ENCODE peak calls at places on chromosome 17, in four cellular contexts. N, J, Z and Q are unnamed samples.

GRCh38 chr17:29667969-29668368 is 45.3 kb upstream of the CORO6 start:
- DNase-seq in J (no peak), N (no peak), Z (no peak), Q (peak)

GRCh38 chr17:14464741-14465140 is 163.9 kb downstream of the HS3ST3B1 start:
- DNase-seq in N (no peak), J (no peak), Z (no peak), Q (peak)

GRCh38 chr17:53219821-53220220 is 602.9 kb upstream of the KIF2B start:
- DNase-seq in J (no peak), N (no peak), Z (no peak), Q (no peak)

GRCh38 chr17:79033741-79034501 is 10.0 kb downstream of the C1QTNF1 start:
- DNase-seq in Z (peak), J (no peak), N (no peak), Q (no peak)

GRCh38 chr17:50575581-50576210 is 15.2 kb downstream of the CACNA1G start:
- DNase-seq in N (no peak), J (no peak), Z (no peak), Q (no peak)

GRCh38 chr17:6455321-6455705 is 11.1 kb downstream of the PIMREG start:
- DNase-seq in Z (no peak), J (no peak), N (peak), Q (peak)

GRCh38 chr17:45975640-45976295 is 23.3 kb upstream of the STH start:
- DNase-seq in J (no peak), N (no peak), Z (no peak), Q (no peak)

GRCh38 chr17:9285602-9286001 is 264.3 kb downstream of the NTN1 start:
- DNase-seq in N (no peak), Z (no peak), J (no peak), Q (no peak)

GRCh38 chr17:27485125-27485524 is 28.9 kb downstream of the KSR1 start:
- DNase-seq in N (no peak), Z (no peak), J (no peak), Q (no peak)

GRCh38 chr17:75832164-75832651 is 12.0 kb downstream of the UNC13D start:
- DNase-seq in Z (no peak), N (no peak), J (no peak), Q (peak)

GRCh38 chr17:7716901-7717755 is at the start of gene DNAH2:
- DNase-seq in J (peak), N (no peak), Z (peak), Q (peak)

GRCh38 chr17:69317625-69318024 is 9.3 kb downstream of the ABCA5 start:
- DNase-seq in J (no peak), N (no peak), Z (no peak), Q (no peak)

GRCh38 chr17:49360796-49361128 is 1.3 kb downstream of the ZNF652 start:
- DNase-seq in J (no peak), Z (no peak), N (no peak), Q (no peak)

GRCh38 chr17:76732734-76733617 is 4.2 kb downstream of the SRSF2 start:
- DNase-seq in J (no peak), Z (no peak), N (no peak), Q (no peak)